ENCODE peak calls at places on chromosomes 7 and 10, in ten cellular contexts. R is BE2C, U is PC-9, S is body of pancreas, G is thoracic aorta, J is left ventricle myocardium inferior, A is PC-3, Z is K562, B is spleen, I is transverse colon. O is an unnamed sample. For H3K4me1 and H3K36me3, the result is how much of the 10 kb centered on the place peaks cover.

GRCh38 chr10:36779238-36779846 is 346.1 kb upstream of the ANKRD30A start:
- DNase-seq in R (peak), U (no peak), S (peak), G (no peak), J (no peak), A (peak), Z (peak), B (no peak), I (peak), O (no peak)

GRCh38 chr7:36005286-36005685 is 147.8 kb upstream of the EEPD1 start:
- DNase-seq in R (no peak), U (no peak), S (no peak), G (no peak), J (no peak), A (no peak), Z (no peak), B (no peak), I (no peak), O (no peak)

GRCh38 chr7:69067397-69067796 is 530.9 kb upstream of the AUTS2 start:
- DNase-seq in R (peak), U (no peak), S (no peak), G (no peak), J (no peak), A (no peak), Z (peak), B (no peak), I (no peak), O (no peak)

GRCh38 chr10:3682745-3683144 is 102.3 kb downstream of the KLF6 start:
- DNase-seq in R (no peak), U (no peak), S (no peak), G (no peak), J (no peak), A (no peak), Z (no peak), B (no peak), I (no peak), O (no peak)

GRCh38 chr10:129274928-129275474 is 192.0 kb upstream of the MGMT start:
- DNase-seq in R (peak), U (no peak), S (no peak), G (no peak), J (no peak), A (no peak), Z (peak), B (no peak), I (no peak), O (no peak)

GRCh38 chr10:96896884-96897589 is 64.9 kb downstream of the LCOR start:
- DNase-seq in R (no peak), U (no peak), S (no peak), G (no peak), J (no peak), A (no peak), Z (no peak), B (no peak), I (no peak), O (no peak)

GRCh38 chr7:42914726-42915045 is 2.8 kb upstream of the C7orf25 start:
- DNase-seq in R (no peak), U (no peak), S (no peak), G (no peak), J (no peak), A (no peak), Z (no peak), B (no peak), I (no peak), O (no peak)

GRCh38 chr10:46250898-46251856 is 35.6 kb upstream of the ANTXRL start:
- DNase-seq in R (no peak), U (no peak), S (no peak), G (no peak), J (no peak), A (no peak), Z (no peak), B (no peak), I (no peak), O (peak)

GRCh38 chr10:114403545-114404161 is 649 bp downstream of the AFAP1L2 start:
- DNase-seq in R (no peak), U (no peak), S (peak), G (no peak), J (peak), A (no peak), Z (no peak), B (no peak), I (peak), O (no peak)

GRCh38 chr7:651032-651728 is 75.3 kb upstream of the DNAAF5 start:
- DNase-seq in R (no peak), U (no peak), S (no peak), G (no peak), J (no peak), A (no peak), Z (no peak), B (no peak), I (no peak), O (no peak)

GRCh38 chr7:26388256-26388655 is 96.6 kb downstream of the SNX10 start:
- DNase-seq in R (no peak), U (no peak), S (no peak), G (no peak), J (no peak), A (no peak), Z (no peak), B (no peak), I (no peak), O (no peak)

GRCh38 chr7:148264933-148265557 is 325.5 kb upstream of the C7orf33 start:
- DNase-seq in R (peak), U (peak), S (no peak), G (no peak), J (no peak), A (peak), Z (peak), B (no peak), I (no peak), O (no peak)

GRCh38 chr7:143485500-143485899 is 7.8 kb downstream of the TAS2R41 start:
- DNase-seq in R (no peak), U (no peak), S (no peak), G (no peak), J (no peak), A (no peak), Z (no peak), B (no peak), I (no peak), O (no peak)

GRCh38 chr7:140238778-140239652 is 62.2 kb upstream of the KDM7A start:
- DNase-seq in R (peak), U (no peak), S (peak), G (no peak), J (no peak), A (no peak), Z (no peak), B (no peak), I (peak), O (no peak)

GRCh38 chr10:75432176-75432575 is 752 bp downstream of the LRMDA start:
- DNase-seq in R (peak), U (no peak), S (peak), G (no peak), J (no peak), A (no peak), Z (no peak), B (no peak), I (no peak), O (no peak)

GRCh38 chr10:11223507-11224157 is 206.0 kb downstream of the CELF2 start:
- DNase-seq in R (no peak), U (no peak), S (no peak), G (no peak), J (no peak), A (no peak), Z (no peak), B (no peak), I (no peak), O (no peak)
- H3K4me1 ChIP-seq in R (under half), U (under half), S (under half), G (under half), J (half or more), A (under half), Z (under half), B (under half), I (under half), O (half or more)

GRCh38 chr7:55476852-55477780 is 95.2 kb downstream of the VOPP1 start:
- DNase-seq in R (no peak), U (no peak), S (no peak), G (no peak), J (no peak), A (no peak), Z (no peak), B (peak), I (no peak), O (no peak)

GRCh38 chr7:55476071-55476803 is 96.1 kb downstream of the VOPP1 start:
- DNase-seq in R (no peak), U (no peak), S (no peak), G (no peak), J (no peak), A (no peak), Z (no peak), B (peak), I (no peak), O (no peak)

GRCh38 chr7:55481126-55481525 is 91.2 kb downstream of the VOPP1 start:
- DNase-seq in R (no peak), U (no peak), S (no peak), G (no peak), J (no peak), A (no peak), Z (no peak), B (peak), I (no peak), O (peak)

GRCh38 chr7:55477781-55478374 is 94.4 kb downstream of the VOPP1 start:
- DNase-seq in R (no peak), U (no peak), S (no peak), G (no peak), J (no peak), A (no peak), Z (no peak), B (peak), I (no peak), O (peak)

DNA sequence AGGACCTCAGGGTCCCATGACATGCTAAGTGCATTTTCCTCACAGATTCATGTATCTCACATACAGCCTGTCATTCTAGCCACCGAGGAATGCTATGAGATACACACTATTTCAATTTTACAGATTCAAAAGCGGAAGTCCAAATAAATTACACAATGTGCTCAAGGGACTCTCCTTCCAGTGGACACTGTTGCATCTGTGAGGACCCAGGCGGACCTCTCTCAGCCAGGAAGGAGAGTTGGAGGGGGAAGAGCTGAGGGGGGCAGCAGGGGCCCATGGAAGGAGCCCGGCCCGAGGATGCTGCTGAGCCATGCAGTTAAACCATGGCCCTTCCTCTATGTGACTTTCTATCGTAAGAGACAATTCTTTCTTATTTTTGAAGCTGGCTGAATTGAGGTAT is 93.6 kb downstream of the VOPP1 start:
- DNase-seq in R (no peak), U (no peak), S (no peak), G (no peak), J (no peak), A (no peak), Z (no peak), B (peak), I (no peak), O (peak)
- H3K36me3 ChIP-seq in R (under half), U (under half), S (under half), G (under half), J (under half), A (under half), Z (under half), B (under half), I (under half), O (under half)

GRCh38 chr10:63627881-63628296 is 106.7 kb downstream of the REEP3 start:
- DNase-seq in R (no peak), U (no peak), S (no peak), G (no peak), J (no peak), A (peak), Z (no peak), B (no peak), I (no peak), O (no peak)
- H3K4me1 ChIP-seq in R (under half), U (under half), S (under half), G (under half), J (under half), A (under half), Z (under half), B (under half), I (under half), O (under half)

DNA sequence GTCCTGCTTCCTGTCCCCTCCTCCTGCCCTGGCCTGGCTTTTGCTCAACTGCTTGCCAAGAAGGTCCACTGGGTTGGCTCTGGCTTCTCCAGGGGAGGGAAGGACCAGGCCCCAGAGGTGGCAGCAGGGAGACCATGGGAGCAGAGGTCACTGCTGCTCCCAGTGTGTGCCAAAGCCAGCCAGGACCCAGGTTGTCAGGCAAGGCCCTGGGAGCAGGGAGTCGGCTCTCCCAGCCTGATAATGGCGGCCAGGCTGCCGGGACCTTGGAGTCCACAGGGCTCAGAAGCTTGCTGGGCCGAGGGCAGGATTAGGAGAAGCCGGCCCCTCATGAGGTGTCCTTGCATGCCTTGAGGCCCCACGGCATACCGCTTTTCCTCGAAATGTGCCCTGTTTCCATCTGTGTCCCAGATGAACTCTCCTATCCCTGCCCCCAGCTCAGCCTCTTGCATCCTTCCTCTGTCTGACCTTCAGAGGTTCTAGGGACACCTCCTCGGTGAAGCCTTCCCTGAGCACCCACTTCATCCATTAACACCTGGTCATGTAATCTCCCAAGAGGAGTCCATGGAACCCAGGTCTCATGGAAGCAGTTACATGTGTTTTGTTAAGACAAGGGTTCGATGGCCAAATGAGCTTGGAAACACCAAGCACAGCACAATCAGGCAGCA is 124.0 kb downstream of the NEURL1 start:
- DNase-seq in R (no peak), U (no peak), S (no peak), G (no peak), J (no peak), A (no peak), Z (no peak), B (no peak), I (no peak), O (no peak)
- H3K36me3 ChIP-seq in R (under half), U (under half), S (under half), G (under half), J (under half), A (under half), Z (under half), B (under half), I (under half), O (under half)

GRCh38 chr10:1507436-1507835 is 229.9 kb downstream of the ADARB2 start:
- DNase-seq in R (no peak), U (no peak), S (no peak), G (no peak), J (no peak), A (no peak), Z (no peak), B (no peak), I (no peak), O (no peak)
- H3K4me1 ChIP-seq in R (under half), U (under half), S (under half), G (under half), J (under half), A (under half), Z (under half), B (under half), I (under half), O (under half)

DNA sequence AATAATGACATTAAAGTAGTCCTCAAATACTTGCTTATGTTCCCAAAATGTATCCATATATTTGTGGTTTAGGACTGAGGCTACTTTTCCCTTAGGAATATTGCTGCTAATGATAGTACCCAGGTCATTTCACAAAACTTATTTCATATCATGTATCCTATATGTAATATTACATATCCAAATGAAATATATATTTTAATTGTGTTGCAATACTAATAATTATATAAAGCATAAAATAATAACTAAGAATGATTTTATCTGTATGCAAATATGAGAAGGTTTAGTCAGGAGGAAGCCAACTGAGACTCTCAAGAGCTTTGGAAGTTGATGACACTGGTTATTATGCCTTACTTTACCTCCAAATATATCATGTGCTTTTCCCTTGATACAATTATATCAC is 231.5 kb upstream of the KLF14 start:
- DNase-seq in R (no peak), U (no peak), S (no peak), G (no peak), J (no peak), A (no peak), Z (no peak), B (no peak), I (no peak), O (no peak)
- H3K36me3 ChIP-seq in R (under half), U (under half), S (under half), G (under half), J (under half), A (under half), Z (under half), B (under half), I (under half), O (under half)

GRCh38 chr10:62582804-62583208 is 208.6 kb downstream of the ZNF365 start:
- DNase-seq in R (no peak), U (no peak), S (peak), G (peak), J (peak), A (peak), Z (no peak), B (no peak), I (peak), O (peak)
- H3K4me1 ChIP-seq in R (under half), U (under half), S (under half), G (under half), J (under half), A (under half), Z (under half), B (under half), I (under half), O (under half)

GRCh38 chr10:73801253-73801590 is 10.2 kb downstream of the NDST2 start:
- DNase-seq in R (no peak), U (no peak), S (no peak), G (no peak), J (no peak), A (no peak), Z (no peak), B (no peak), I (no peak), O (no peak)
- H3K36me3 ChIP-seq in R (under half), U (under half), S (under half), G (half or more), J (half or more), A (half or more), Z (half or more), B (half or more), I (under half), O (half or more)